ENCODE peak calls at places on chromosomes 5 and 9, in seven cellular contexts. M, H, B, V, F, C and W are unnamed samples. For H3K27me3 and H3K4me1, the result is how much of the 10 kb centered on the place peaks cover.

GRCh38 chr5:15082096-15082495 is 210.5 kb upstream of the ANKH start:
- DNase-seq in M (no peak), H (no peak), B (no peak), V (no peak), F (no peak), C (no peak), W (no peak)

GRCh38 chr5:133985540-133986180 is 17.2 kb upstream of the C5orf15 start:
- DNase-seq in M (no peak), H (no peak), B (no peak), V (no peak), F (no peak), C (no peak), W (no peak)

GRCh38 chr9:6669881-6670280 is 24.4 kb upstream of the GLDC start:
- DNase-seq in M (no peak), H (no peak), B (no peak), V (no peak), F (no peak), C (no peak), W (no peak)

GRCh38 chr5:72815580-72816296 is 723 bp upstream of the TNPO1 start:
- DNase-seq in M (peak), H (no peak), B (no peak), V (no peak), F (no peak), C (no peak), W (no peak)

GRCh38 chr5:33343661-33344327 is 97.0 kb upstream of the TARS1 start:
- DNase-seq in M (no peak), H (no peak), B (no peak), V (peak), F (peak), C (no peak), W (no peak)

GRCh38 chr5:11075010-11075860 is 314.2 kb upstream of the DAP start:
- DNase-seq in M (no peak), H (no peak), B (no peak), V (no peak), F (no peak), C (no peak), W (no peak)

GRCh38 chr5:17070646-17071045 is 134.6 kb upstream of the MYO10 start:
- DNase-seq in M (no peak), H (no peak), B (no peak), V (no peak), F (no peak), C (no peak), W (no peak)

GRCh38 chr5:38376404-38376803 is 118.0 kb downstream of the EGFLAM start:
- DNase-seq in M (no peak), H (no peak), B (no peak), V (no peak), F (no peak), C (no peak), W (no peak)

GRCh38 chr9:77926314-77926959 is 105.2 kb downstream of the GNAQ start:
- DNase-seq in M (no peak), H (no peak), B (no peak), V (peak), F (peak), C (no peak), W (no peak)

GRCh38 chr9:114371343-114371985 is 16.3 kb downstream of the AKNA start:
- DNase-seq in M (no peak), H (no peak), B (no peak), V (no peak), F (no peak), C (no peak), W (no peak)

GRCh38 chr5:14667290-14667689 is 2.8 kb downstream of the OTULIN start:
- DNase-seq in M (no peak), H (no peak), B (no peak), V (no peak), F (no peak), C (no peak), W (no peak)

GRCh38 chr5:99317136-99317535 is 388.3 kb upstream of the CHD1 start:
- DNase-seq in M (no peak), H (no peak), B (no peak), V (no peak), F (no peak), C (no peak), W (no peak)

GRCh38 chr9:137295313-137296213 is 6.5 kb downstream of the NRARP start:
- DNase-seq in M (no peak), H (no peak), B (peak), V (no peak), F (no peak), C (no peak), W (no peak)

GRCh38 chr9:127732444-127732843 is 2.6 kb downstream of the TOR2A start:
- DNase-seq in M (no peak), H (no peak), B (no peak), V (no peak), F (no peak), C (no peak), W (no peak)
- H3K27me3 ChIP-seq in M (under half), H (under half), B (under half), V (under half), F (under half), C (under half), W (under half)

DNA sequence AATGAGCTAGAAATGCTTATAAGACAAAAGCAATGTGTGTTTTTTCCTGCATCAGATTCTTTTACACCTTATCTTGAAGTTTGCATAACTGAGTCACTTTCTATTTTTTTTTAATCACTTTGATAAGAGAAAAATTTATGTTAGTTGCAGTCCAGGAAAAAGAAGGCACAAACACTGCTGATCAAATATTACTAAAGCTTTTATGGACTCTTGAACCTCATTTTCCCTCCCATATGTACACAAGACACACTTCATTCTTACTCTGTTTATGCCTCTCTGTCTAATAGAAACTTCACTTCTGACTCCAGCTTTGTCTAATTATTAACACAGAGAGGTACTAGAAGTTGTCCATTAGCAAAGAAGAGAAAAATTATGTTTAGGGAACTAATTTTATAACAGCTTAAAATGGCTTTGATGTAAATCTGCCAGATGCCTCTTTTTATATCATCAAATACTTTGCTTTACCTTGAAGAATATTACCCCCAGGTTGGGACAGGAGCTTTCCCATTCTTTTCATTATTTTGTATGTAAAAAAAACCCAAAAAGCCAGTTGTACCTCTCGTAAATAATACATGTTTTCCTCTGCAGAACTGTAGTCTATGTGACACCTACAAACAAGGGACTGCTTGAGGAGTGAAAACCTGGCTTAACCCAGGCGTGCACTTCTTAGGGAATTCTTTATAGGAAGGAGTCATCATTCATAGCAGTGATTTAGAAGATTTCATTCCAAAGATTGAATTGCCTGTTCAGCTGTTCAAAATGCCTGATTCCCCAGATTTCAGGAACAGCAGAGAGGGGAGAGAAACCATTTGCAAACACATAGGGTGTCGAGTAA is 72.5 kb downstream of the DAPK1 start:
- DNase-seq in M (no peak), H (no peak), B (no peak), V (no peak), F (peak), C (no peak), W (no peak)
- H3K4me1 ChIP-seq in M (under half), H (under half), B (under half), V (under half), F (under half), C (under half), W (under half)

GRCh38 chr5:121758640-121759039 is 93.0 kb upstream of the FTMT start:
- DNase-seq in M (no peak), H (no peak), B (no peak), V (no peak), F (no peak), C (no peak), W (no peak)

GRCh38 chr5:121757753-121758152 is 93.9 kb upstream of the FTMT start:
- DNase-seq in M (no peak), H (no peak), B (no peak), V (no peak), F (no peak), C (no peak), W (no peak)

GRCh38 chr5:121762416-121762815 is 89.3 kb upstream of the FTMT start:
- DNase-seq in M (no peak), H (no peak), B (no peak), V (no peak), F (no peak), C (no peak), W (no peak)

DNA sequence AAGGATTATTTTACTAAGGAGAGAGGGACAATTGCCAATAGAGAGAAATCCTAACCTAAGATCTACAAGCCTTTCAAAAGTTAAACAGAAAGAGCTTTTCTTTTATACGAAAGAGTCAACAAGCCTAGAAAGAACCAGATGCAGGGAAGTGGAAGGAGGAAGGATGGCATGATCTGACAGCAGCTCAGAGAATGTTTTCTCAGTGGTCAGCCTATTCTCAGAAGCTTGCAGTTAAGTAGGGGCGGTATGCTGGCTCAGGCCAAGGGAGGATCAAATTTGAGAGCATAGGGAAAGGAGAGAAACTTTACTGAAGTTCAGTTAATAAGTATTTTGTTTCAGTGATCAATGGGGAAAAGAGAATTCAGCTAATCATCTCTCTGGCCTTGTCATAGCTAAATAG is 88.0 kb upstream of the FTMT start:
- DNase-seq in M (no peak), H (no peak), B (no peak), V (no peak), F (no peak), C (no peak), W (no peak)
- H3K4me3 ChIP-seq in M (no peak), H (no peak), B (no peak), V (no peak), F (no peak), C (no peak), W (no peak)

GRCh38 chr5:543755-544674 is 19.8 kb upstream of the SLC9A3 start:
- DNase-seq in M (peak), H (peak), B (no peak), V (no peak), F (no peak), C (no peak), W (peak)
- H3K27me3 ChIP-seq in M (under half), H (half or more), B (under half), V (under half), F (under half), C (under half), W (under half)

DNA sequence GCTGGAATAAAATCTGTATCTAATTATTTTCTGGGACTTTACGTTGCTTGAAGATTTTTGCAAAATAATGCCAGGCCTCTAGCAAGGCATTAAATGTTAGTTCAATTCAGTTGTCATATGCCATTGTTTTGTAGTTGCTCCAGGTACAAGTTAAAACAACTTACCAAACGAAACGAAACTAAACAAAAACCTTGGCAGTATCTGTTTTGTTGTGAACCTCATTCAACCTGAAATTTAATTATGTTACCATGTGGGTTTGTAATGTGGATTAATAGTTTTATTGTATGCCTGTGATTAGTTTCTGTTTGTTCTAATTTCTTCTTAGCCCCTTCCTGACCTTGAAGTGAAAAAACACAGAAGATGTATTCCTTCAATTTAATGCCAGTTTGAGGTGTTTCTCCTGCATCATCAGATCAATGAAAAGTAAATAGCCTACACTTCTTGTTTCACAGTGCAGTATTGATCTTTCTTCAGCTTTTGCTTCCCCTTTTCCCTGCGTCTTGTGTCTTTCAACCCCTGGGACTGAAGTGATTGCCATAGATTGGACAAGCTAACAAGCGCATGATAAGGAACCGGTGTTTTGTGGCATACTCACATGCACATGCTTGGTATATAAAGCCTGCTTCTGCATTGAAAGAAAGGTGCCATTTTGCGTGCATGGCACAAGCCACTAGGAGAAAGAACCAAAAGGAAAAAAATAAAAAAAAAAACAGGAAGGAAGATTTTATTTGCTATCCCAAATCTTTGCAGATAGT is 699.0 kb upstream of the ARRDC3 start:
- DNase-seq in M (no peak), H (no peak), B (no peak), V (no peak), F (no peak), C (no peak), W (no peak)
- H3K4me1 ChIP-seq in M (under half), H (under half), B (under half), V (under half), F (under half), C (under half), W (under half)

GRCh38 chr5:151771259-151772028 is at the start of gene G3BP1:
- DNase-seq in M (peak), H (peak), B (peak), V (peak), F (peak), C (peak), W (peak)

GRCh38 chr5:151772029-151772867 is 494 bp downstream of the G3BP1 start:
- DNase-seq in M (peak), H (peak), B (peak), V (no peak), F (peak), C (no peak), W (peak)

GRCh38 chr5:151772868-151773561 is 1.3 kb downstream of the G3BP1 start:
- DNase-seq in M (no peak), H (no peak), B (no peak), V (peak), F (peak), C (no peak), W (no peak)

GRCh38 chr5:151775025-151775606 is 3.4 kb downstream of the G3BP1 start:
- DNase-seq in M (no peak), H (no peak), B (no peak), V (no peak), F (no peak), C (no peak), W (no peak)

DNA sequence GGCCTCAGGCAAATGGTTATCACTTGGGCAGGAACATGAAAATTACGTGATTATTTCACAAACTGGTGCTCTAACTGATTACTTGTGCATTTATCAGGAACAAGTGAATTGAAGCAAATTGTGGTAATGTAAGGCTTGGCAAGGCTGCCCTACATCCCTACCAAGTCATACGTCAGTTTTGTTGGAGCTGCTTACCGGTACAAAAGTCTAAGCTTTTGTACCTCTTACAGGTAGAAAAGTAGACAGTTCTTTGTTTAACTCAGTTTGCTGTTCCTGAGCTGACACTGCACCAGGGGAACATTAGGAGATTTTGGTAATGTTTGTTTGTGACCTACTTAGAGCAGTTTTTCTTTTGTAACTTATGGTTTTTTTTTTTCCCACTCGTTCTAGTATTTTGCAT is 2.2 kb downstream of the G3BP1 start:
- DNase-seq in M (no peak), H (no peak), B (no peak), V (no peak), F (peak), C (no peak), W (no peak)
- H3K4me3 ChIP-seq in M (peak), H (peak), B (peak), V (peak), F (peak), C (peak), W (peak)